ENCODE peak calls at places on chromosomes 11 and 22, in four cellular contexts. Z is OCI-LY7, O is H9, Y is K562. L is an unnamed sample.

GRCh38 chr11:107683807-107684206 is 28.0 kb downstream of the SLN start:
- DNase-seq in Z (peak; percentile 2), Y (peak; percentile 17), O (peak; percentile 38), L (peak; percentile 9)

GRCh38 chr11:35997908-35998307 is 54.0 kb downstream of the LDLRAD3 start:
- DNase-seq in Y (no peak), O (no peak), Z (no peak), L (no peak)

GRCh38 chr11:60394666-60395343 is 1.5 kb upstream of the MS4A14 start:
- DNase-seq in O (no peak), Y (no peak), Z (no peak), L (no peak)

GRCh38 chr11:33869511-33870422 is 22.1 kb downstream of the LMO2 start:
- DNase-seq in O (peak; percentile 47), Y (peak; percentile 61), Z (peak; percentile 17), L (peak; percentile 69)

GRCh38 chr11:95363710-95364109 is 132.7 kb upstream of the SESN3 start:
- DNase-seq in Z (no peak), O (peak; percentile 71), Y (peak; percentile 24), L (no peak)

GRCh38 chr11:534592-535518 is 521 bp downstream of the HRAS start:
- DNase-seq in Z (peak; percentile 54), O (peak; percentile 37), Y (no peak), L (peak; percentile 18)

GRCh38 chr11:6012055-6012668 is 5.4 kb upstream of the OR56A4 start:
- DNase-seq in O (no peak), Z (no peak), Y (no peak), L (no peak)

GRCh38 chr11:75271730-75272129 is 31.2 kb downstream of the TPBGL start:
- DNase-seq in O (no peak), Y (no peak), Z (no peak), L (no peak)

GRCh38 chr22:41074941-41075710 is 17.3 kb upstream of the EP300 start:
- DNase-seq in O (no peak), Z (no peak), Y (no peak), L (no peak)

GRCh38 chr11:64284048-64284961 is at the start of gene BAD:
- DNase-seq in O (peak; percentile 96), Y (peak; percentile 99), Z (peak; percentile 94), L (peak; percentile 93)

GRCh38 chr11:64569300-64569970 is 21.6 kb upstream of the SLC22A12 start:
- DNase-seq in Z (no peak), Y (no peak), O (no peak), L (no peak)

GRCh38 chr22:25763239-25763777 is 21.3 kb downstream of the MYO18B start:
- DNase-seq in Z (no peak), Y (no peak), O (no peak), L (no peak)

GRCh38 chr11:85236211-85236610 is 390.9 kb downstream of the DLG2 start:
- DNase-seq in Z (no peak), Y (no peak), O (no peak), L (no peak)

GRCh38 chr11:37449146-37449545 is 851.1 kb upstream of the RAG2 start:
- DNase-seq in Y (no peak), Z (no peak), O (no peak), L (no peak)

GRCh38 chr22:29443452-29443851 is 5.1 kb downstream of the RFPL1 start:
- DNase-seq in Z (no peak), Y (no peak), O (no peak), L (no peak)

GRCh38 chr11:76654310-76654851 is 16.2 kb downstream of the LRRC32 start:
- DNase-seq in O (peak; percentile 15), Z (no peak), Y (peak; percentile 80), L (no peak)

GRCh38 chr11:27217948-27218410 is 145.0 kb downstream of the CCDC34 start:
- DNase-seq in Y (no peak), Z (no peak), O (no peak), L (no peak)

GRCh38 chr11:123174196-123175183 is 20.6 kb downstream of the CLMP start:
- DNase-seq in Y (no peak), Z (no peak), O (no peak), L (no peak)

GRCh38 chr11:79192836-79193235 is 248.0 kb downstream of the TENM4 start:
- DNase-seq in O (no peak), Z (no peak), Y (no peak), L (no peak)
- TF ChIP-seq CTCF in O (no peak), Z (no peak), Y (no peak), L (no peak)

DNA sequence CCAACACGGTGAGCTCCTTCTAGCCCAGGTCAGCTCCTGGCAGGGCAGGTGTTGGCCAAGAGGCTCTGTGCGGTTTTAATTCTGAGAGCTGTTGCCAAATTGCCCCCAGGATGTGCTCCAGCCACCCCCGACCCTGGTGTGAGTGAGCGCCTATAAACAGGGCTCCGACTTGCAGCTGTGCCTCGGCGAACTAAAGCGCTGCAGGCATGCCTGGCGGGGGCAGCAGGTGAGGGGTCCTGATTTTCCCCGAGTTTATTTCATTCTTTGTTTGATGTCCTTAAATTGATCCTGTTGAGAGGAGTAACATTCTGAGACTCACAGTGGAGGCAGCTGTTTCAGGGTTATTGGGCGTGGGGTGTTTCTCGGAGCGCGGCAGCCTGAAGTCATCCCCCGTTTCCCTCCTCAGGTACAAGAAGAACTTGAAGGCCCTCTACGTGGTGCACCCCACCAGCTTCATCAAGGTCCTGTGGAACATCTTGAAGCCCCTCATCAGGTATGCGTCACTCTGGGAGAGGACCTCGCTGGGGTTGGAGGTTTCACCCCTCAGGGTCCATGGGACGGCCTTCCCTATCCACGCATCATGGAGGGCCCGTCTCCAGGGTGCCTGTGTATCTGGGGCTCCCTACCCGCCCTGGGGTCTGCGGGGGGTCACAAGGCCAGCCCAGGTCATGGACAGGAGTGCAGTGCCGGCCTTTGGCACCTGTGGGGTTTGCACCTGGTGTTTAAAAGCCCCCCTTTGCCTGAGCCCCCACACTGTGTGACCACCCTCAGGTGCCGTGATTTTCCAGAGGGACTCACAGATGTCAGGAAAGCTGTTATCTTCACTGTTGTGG is 62.1 kb downstream of the ARHGAP8 start:
- DNase-seq in Y (no peak), O (no peak), Z (no peak), L (no peak)
- TF ChIP-seq CTCF in Y (no peak), O (no peak), Z (no peak), L (no peak)

GRCh38 chr11:44825058-44825795 is 98.5 kb downstream of the TSPAN18 start:
- DNase-seq in Y (no peak), O (no peak), Z (no peak), L (no peak)

GRCh38 chr11:44823920-44824704 is 97.3 kb downstream of the TSPAN18 start:
- DNase-seq in O (peak; percentile 79), Z (no peak), Y (no peak), L (peak; percentile 78)

GRCh38 chr11:44822369-44822768 is 95.6 kb downstream of the TSPAN18 start:
- DNase-seq in O (no peak), Z (no peak), Y (no peak), L (no peak)

GRCh38 chr11:44826922-44827643 is 100.3 kb downstream of the TSPAN18 start:
- DNase-seq in O (no peak), Y (no peak), Z (no peak), L (no peak)

DNA sequence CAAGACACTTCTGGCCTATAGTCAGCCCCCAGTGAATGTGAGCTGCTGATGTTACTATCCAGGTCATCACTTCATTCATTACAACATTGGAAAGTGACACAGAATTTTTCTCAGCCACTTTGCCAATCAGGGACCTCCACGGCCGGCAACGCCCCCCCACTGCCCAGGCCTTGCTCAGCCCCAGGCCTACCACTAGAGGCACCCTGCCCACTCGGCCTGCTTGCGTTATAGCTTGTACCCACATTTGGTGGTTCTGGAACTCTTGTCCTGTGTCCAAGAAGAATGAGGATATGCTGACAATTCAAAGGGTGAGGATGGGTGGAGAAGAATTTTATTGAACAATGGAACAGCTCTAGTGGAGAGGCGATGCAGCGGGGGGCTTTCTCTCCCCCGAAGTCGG is 96.2 kb downstream of the TSPAN18 start:
- DNase-seq in O (peak; percentile 75), Y (peak; percentile 39), Z (peak; percentile 4), L (peak; percentile 37)
- TF ChIP-seq CTCF in O (peak; percentile 60), Y (peak; percentile 61), Z (peak; percentile 66), L (peak; percentile 36)

DNA sequence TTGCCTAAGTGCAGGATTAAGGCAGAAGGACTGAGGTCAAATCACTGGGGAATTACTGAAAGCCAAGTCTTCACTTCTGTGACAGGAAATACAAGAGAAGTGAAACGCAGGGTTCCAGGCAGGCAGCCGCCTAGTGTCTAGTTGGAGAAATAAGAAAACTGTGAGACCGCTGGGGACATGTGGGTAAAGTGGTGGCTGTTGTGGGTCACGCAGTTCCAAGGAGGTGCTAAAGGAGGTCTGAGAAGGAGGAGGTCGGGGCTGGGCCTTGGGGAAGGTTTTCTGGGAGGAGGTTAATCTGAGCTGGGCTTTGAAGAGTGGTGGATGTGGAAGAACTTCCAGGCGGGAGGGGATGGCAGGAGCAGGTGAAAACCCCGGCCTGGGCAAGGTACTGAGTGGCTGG is 11.2 kb downstream of the MCM5 start:
- DNase-seq in O (no peak), Z (peak; percentile 87), Y (no peak), L (no peak)
- TF ChIP-seq CTCF in O (no peak), Z (peak; percentile 79), Y (no peak), L (no peak)

L was measured in endothelial cell.